ENCODE peak calls at places on chromosomes 12 and 14, in eight cellular contexts. I is stimulated activated CD4-positive, alpha-beta T cell treated with anti-CD3 and anti-CD28 coated beads, Interleukin-12 subunit alpha, Interleukin-12 subunit beta, amount 100 ng/mL, for 4 hours; U is CD4-positive, CD25-positive, alpha-beta regulatory T cell; Z is left lung; W is activated T-cell treated with anti-CD3 and anti-CD28 coated beads for 1 hour; B is NCI-H446; J is AG08395; H is T-helper 9 cell. S is an unnamed sample.

GRCh38 chr14:87260460-87260859 is 732.5 kb downstream of the GALC start:
- DNase-seq in I (no peak), U (no peak), Z (no peak), W (no peak), B (no peak), J (no peak), H (no peak), S (no peak)

GRCh38 chr14:34649344-34649743 is 19.4 kb upstream of the SNX6 start:
- DNase-seq in I (no peak), U (no peak), Z (no peak), W (no peak), B (no peak), J (peak; percentile 48), H (no peak), S (no peak)

GRCh38 chr14:64387232-64387737 is 868 bp upstream of the MTHFD1 start:
- DNase-seq in I (no peak), U (no peak), Z (no peak), W (no peak), B (no peak), J (peak; percentile 32), H (no peak), S (no peak)

GRCh38 chr12:77152623-77153193 is 87.3 kb upstream of the E2F7 start:
- DNase-seq in I (no peak), U (no peak), Z (no peak), W (no peak), B (no peak), J (peak; percentile 39), H (no peak), S (no peak)

GRCh38 chr12:14695685-14696084 is 714 bp downstream of the GUCY2C start:
- DNase-seq in I (no peak), U (no peak), Z (no peak), W (no peak), B (no peak), J (no peak), H (no peak), S (no peak)

GRCh38 chr12:76080729-76081415 is 3.6 kb downstream of the NAP1L1 start:
- DNase-seq in I (no peak), U (no peak), Z (no peak), W (no peak), B (no peak), J (no peak), H (no peak), S (no peak)

GRCh38 chr12:116863275-116863767 is 17.9 kb downstream of the HRK start:
- DNase-seq in I (no peak), U (no peak), Z (no peak), W (no peak), B (no peak), J (no peak), H (no peak), S (no peak)

GRCh38 chr14:61603736-61604135 is 91.6 kb upstream of the HIF1A start:
- DNase-seq in I (no peak), U (no peak), Z (no peak), W (no peak), B (no peak), J (no peak), H (no peak), S (no peak)